ENCODE peak calls at places on chromosomes 13 and 19, in ten cellular contexts. One of them, this sample, is unnamed.

GRCh38 chr19:45881909-45882528 is 3.9 kb downstream of the IRF2BP1 start:
- DNase-seq in astrocyte of the cerebellum: no peak
- DNase-seq in sigmoid colon: no peak
- DNase-seq in ovary: no peak
- DNase-seq in OCI-LY7: peak
- DNase-seq in thoracic aorta: no peak
- DNase-seq in GM13976: no peak
- DNase-seq in osteocyte: no peak
- DNase-seq in tibial artery: no peak
- DNase-seq in GM06990: no peak
- DNase-seq in this sample: no peak

GRCh38 chr19:37977992-37978391 is 71.0 kb downstream of the SIPA1L3 start:
- DNase-seq in sigmoid colon: no peak
- DNase-seq in osteocyte: no peak
- DNase-seq in tibial artery: peak
- DNase-seq in astrocyte of the cerebellum: peak
- DNase-seq in OCI-LY7: peak
- DNase-seq in thoracic aorta: no peak
- DNase-seq in ovary: no peak
- DNase-seq in GM13976: no peak
- DNase-seq in GM06990: no peak
- DNase-seq in this sample: no peak

GRCh38 chr19:35216026-35216832 is 12.3 kb downstream of the FAM187B start:
- DNase-seq in tibial artery: no peak
- DNase-seq in ovary: no peak
- DNase-seq in thoracic aorta: no peak
- DNase-seq in GM13976: no peak
- DNase-seq in sigmoid colon: no peak
- DNase-seq in GM06990: no peak
- DNase-seq in osteocyte: no peak
- DNase-seq in astrocyte of the cerebellum: no peak
- DNase-seq in OCI-LY7: peak
- DNase-seq in this sample: no peak

GRCh38 chr13:94711561-94712286 is 621 bp downstream of the SOX21 start:
- DNase-seq in osteocyte: peak
- DNase-seq in GM06990: no peak
- DNase-seq in ovary: no peak
- DNase-seq in thoracic aorta: no peak
- DNase-seq in tibial artery: peak
- DNase-seq in OCI-LY7: no peak
- DNase-seq in GM13976: peak
- DNase-seq in astrocyte of the cerebellum: no peak
- DNase-seq in sigmoid colon: peak
- DNase-seq in this sample: no peak

GRCh38 chr19:33234736-33235135 is 9.1 kb upstream of the SLC7A10 start:
- DNase-seq in OCI-LY7: no peak
- DNase-seq in osteocyte: no peak
- DNase-seq in thoracic aorta: no peak
- DNase-seq in GM13976: no peak
- DNase-seq in GM06990: no peak
- DNase-seq in tibial artery: no peak
- DNase-seq in ovary: no peak
- DNase-seq in sigmoid colon: no peak
- DNase-seq in astrocyte of the cerebellum: no peak
- DNase-seq in this sample: no peak

GRCh38 chr13:32824671-32825070 is 191.6 kb upstream of the KL start:
- DNase-seq in osteocyte: no peak
- DNase-seq in astrocyte of the cerebellum: peak
- DNase-seq in GM13976: no peak
- DNase-seq in OCI-LY7: no peak
- DNase-seq in ovary: no peak
- DNase-seq in sigmoid colon: peak
- DNase-seq in thoracic aorta: no peak
- DNase-seq in tibial artery: no peak
- DNase-seq in GM06990: no peak
- DNase-seq in this sample: no peak

GRCh38 chr19:35729763-35730162 is 12.0 kb downstream of the KMT2B start:
- DNase-seq in sigmoid colon: peak
- DNase-seq in ovary: peak
- DNase-seq in GM13976: no peak
- DNase-seq in GM06990: no peak
- DNase-seq in thoracic aorta: no peak
- DNase-seq in osteocyte: no peak
- DNase-seq in OCI-LY7: no peak
- DNase-seq in tibial artery: no peak
- DNase-seq in astrocyte of the cerebellum: no peak
- DNase-seq in this sample: no peak

GRCh38 chr19:57688011-57688763 is 6.4 kb downstream of the ZNF551 start:
- DNase-seq in OCI-LY7: no peak
- DNase-seq in ovary: no peak
- DNase-seq in GM13976: no peak
- DNase-seq in GM06990: no peak
- DNase-seq in thoracic aorta: no peak
- DNase-seq in astrocyte of the cerebellum: no peak
- DNase-seq in osteocyte: no peak
- DNase-seq in sigmoid colon: peak
- DNase-seq in tibial artery: no peak
- DNase-seq in this sample: no peak

DNA sequence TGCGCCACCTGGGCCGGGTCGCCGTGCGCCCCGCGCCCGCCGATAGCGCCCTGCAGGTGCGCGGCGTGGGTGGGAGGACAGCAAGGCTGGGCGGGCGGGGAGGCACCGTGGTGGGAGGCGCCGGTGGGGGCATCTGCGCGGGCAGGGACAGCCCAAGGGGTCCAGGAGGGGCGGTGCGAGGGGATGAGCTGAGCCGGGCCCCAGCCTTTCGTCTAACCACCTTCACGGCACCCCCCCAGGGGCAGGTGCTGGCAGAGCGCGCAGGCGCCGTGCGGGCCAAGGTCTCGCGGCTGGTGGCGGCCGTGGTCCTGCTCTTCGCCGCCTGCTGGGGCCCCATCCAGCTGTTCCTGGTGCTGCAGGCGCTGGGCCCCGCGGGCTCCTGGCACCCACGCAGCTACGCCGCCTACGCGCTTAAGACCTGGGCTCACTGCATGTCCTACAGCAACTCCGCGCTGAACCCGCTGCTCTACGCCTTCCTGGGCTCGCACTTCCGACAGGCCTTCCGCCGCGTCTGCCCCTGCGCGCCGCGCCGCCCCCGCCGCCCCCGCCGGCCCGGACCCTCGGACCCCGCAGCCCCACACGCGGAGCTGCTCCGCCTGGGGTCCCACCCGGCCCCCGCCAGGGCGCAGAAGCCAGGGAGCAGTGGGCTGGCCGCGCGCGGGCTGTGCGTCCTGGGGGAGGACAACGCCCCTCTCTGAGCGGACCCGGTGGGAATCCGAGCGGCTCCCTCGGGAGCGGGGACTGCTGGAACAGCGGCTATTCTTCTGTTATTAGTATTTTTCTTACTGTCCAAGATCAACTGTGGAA is 3.1 kb downstream of the KISS1R start:
- DNase-seq in OCI-LY7: no peak
- DNase-seq in osteocyte: no peak
- DNase-seq in thoracic aorta: no peak
- DNase-seq in astrocyte of the cerebellum: no peak
- DNase-seq in ovary: peak
- DNase-seq in tibial artery: no peak
- DNase-seq in GM13976: peak
- DNase-seq in GM06990: peak
- DNase-seq in sigmoid colon: no peak
- DNase-seq in this sample: no peak
- TF ChIP-seq CTCF in OCI-LY7: no peak
- TF ChIP-seq CTCF in osteocyte: no peak
- TF ChIP-seq CTCF in thoracic aorta: no peak
- TF ChIP-seq CTCF in astrocyte of the cerebellum: no peak
- TF ChIP-seq CTCF in ovary: no peak
- TF ChIP-seq CTCF in tibial artery: no peak
- TF ChIP-seq CTCF in GM13976: no peak
- TF ChIP-seq CTCF in GM06990: no peak
- TF ChIP-seq CTCF in sigmoid colon: no peak
- TF ChIP-seq CTCF in this sample: no peak

GRCh38 chr19:8333771-8334457 is 9.1 kb downstream of the KANK3 start:
- DNase-seq in OCI-LY7: no peak
- DNase-seq in sigmoid colon: no peak
- DNase-seq in ovary: no peak
- DNase-seq in astrocyte of the cerebellum: no peak
- DNase-seq in thoracic aorta: no peak
- DNase-seq in GM06990: no peak
- DNase-seq in tibial artery: no peak
- DNase-seq in GM13976: peak
- DNase-seq in osteocyte: no peak
- DNase-seq in this sample: no peak

GRCh38 chr19:8336665-8337064 is 6.4 kb downstream of the KANK3 start:
- DNase-seq in osteocyte: no peak
- DNase-seq in tibial artery: no peak
- DNase-seq in sigmoid colon: no peak
- DNase-seq in astrocyte of the cerebellum: no peak
- DNase-seq in GM13976: no peak
- DNase-seq in GM06990: no peak
- DNase-seq in ovary: no peak
- DNase-seq in OCI-LY7: no peak
- DNase-seq in thoracic aorta: no peak
- DNase-seq in this sample: no peak

GRCh38 chr19:8336072-8336569 is 6.9 kb downstream of the KANK3 start:
- DNase-seq in astrocyte of the cerebellum: no peak
- DNase-seq in thoracic aorta: no peak
- DNase-seq in ovary: no peak
- DNase-seq in GM13976: no peak
- DNase-seq in GM06990: no peak
- DNase-seq in osteocyte: no peak
- DNase-seq in OCI-LY7: no peak
- DNase-seq in tibial artery: no peak
- DNase-seq in sigmoid colon: no peak
- DNase-seq in this sample: no peak

GRCh38 chr19:8334458-8335342 is 8.4 kb downstream of the KANK3 start:
- DNase-seq in GM13976: peak
- DNase-seq in tibial artery: no peak
- DNase-seq in thoracic aorta: no peak
- DNase-seq in OCI-LY7: no peak
- DNase-seq in ovary: peak
- DNase-seq in GM06990: peak
- DNase-seq in sigmoid colon: no peak
- DNase-seq in astrocyte of the cerebellum: no peak
- DNase-seq in osteocyte: no peak
- DNase-seq in this sample: no peak

GRCh38 chr19:8335343-8336071 is 7.6 kb downstream of the KANK3 start:
- DNase-seq in tibial artery: no peak
- DNase-seq in GM13976: no peak
- DNase-seq in GM06990: peak
- DNase-seq in ovary: no peak
- DNase-seq in OCI-LY7: no peak
- DNase-seq in sigmoid colon: no peak
- DNase-seq in thoracic aorta: no peak
- DNase-seq in astrocyte of the cerebellum: no peak
- DNase-seq in osteocyte: no peak
- DNase-seq in this sample: no peak
- TF ChIP-seq CTCF in tibial artery: no peak
- TF ChIP-seq CTCF in GM13976: no peak
- TF ChIP-seq CTCF in GM06990: peak
- TF ChIP-seq CTCF in ovary: no peak
- TF ChIP-seq CTCF in OCI-LY7: no peak
- TF ChIP-seq CTCF in sigmoid colon: no peak
- TF ChIP-seq CTCF in thoracic aorta: no peak
- TF ChIP-seq CTCF in astrocyte of the cerebellum: peak
- TF ChIP-seq CTCF in osteocyte: peak
- TF ChIP-seq CTCF in this sample: no peak

GRCh38 chr19:5269279-5269678 is 71.3 kb downstream of the PTPRS start:
- DNase-seq in tibial artery: no peak
- DNase-seq in astrocyte of the cerebellum: no peak
- DNase-seq in GM06990: no peak
- DNase-seq in thoracic aorta: no peak
- DNase-seq in OCI-LY7: no peak
- DNase-seq in ovary: no peak
- DNase-seq in GM13976: no peak
- DNase-seq in sigmoid colon: no peak
- DNase-seq in osteocyte: no peak
- DNase-seq in this sample: no peak

GRCh38 chr19:5269926-5270325 is 70.7 kb downstream of the PTPRS start:
- DNase-seq in astrocyte of the cerebellum: no peak
- DNase-seq in GM13976: no peak
- DNase-seq in osteocyte: no peak
- DNase-seq in ovary: no peak
- DNase-seq in OCI-LY7: no peak
- DNase-seq in tibial artery: no peak
- DNase-seq in sigmoid colon: no peak
- DNase-seq in GM06990: no peak
- DNase-seq in thoracic aorta: no peak
- DNase-seq in this sample: no peak

GRCh38 chr19:5268801-5269200 is 71.8 kb downstream of the PTPRS start:
- DNase-seq in GM13976: no peak
- DNase-seq in OCI-LY7: no peak
- DNase-seq in thoracic aorta: no peak
- DNase-seq in tibial artery: no peak
- DNase-seq in astrocyte of the cerebellum: no peak
- DNase-seq in ovary: no peak
- DNase-seq in GM06990: no peak
- DNase-seq in osteocyte: no peak
- DNase-seq in sigmoid colon: no peak
- DNase-seq in this sample: no peak

GRCh38 chr19:5273782-5274181 is 66.8 kb downstream of the PTPRS start:
- DNase-seq in GM13976: no peak
- DNase-seq in ovary: no peak
- DNase-seq in thoracic aorta: no peak
- DNase-seq in tibial artery: no peak
- DNase-seq in sigmoid colon: no peak
- DNase-seq in OCI-LY7: no peak
- DNase-seq in astrocyte of the cerebellum: no peak
- DNase-seq in osteocyte: no peak
- DNase-seq in GM06990: no peak
- DNase-seq in this sample: no peak

GRCh38 chr19:5271145-5271544 is 69.5 kb downstream of the PTPRS start:
- DNase-seq in OCI-LY7: no peak
- DNase-seq in thoracic aorta: no peak
- DNase-seq in GM06990: no peak
- DNase-seq in ovary: no peak
- DNase-seq in astrocyte of the cerebellum: no peak
- DNase-seq in GM13976: peak
- DNase-seq in tibial artery: no peak
- DNase-seq in osteocyte: no peak
- DNase-seq in sigmoid colon: no peak
- DNase-seq in this sample: no peak
- TF ChIP-seq CTCF in OCI-LY7: peak
- TF ChIP-seq CTCF in thoracic aorta: peak
- TF ChIP-seq CTCF in GM06990: peak
- TF ChIP-seq CTCF in ovary: no peak
- TF ChIP-seq CTCF in astrocyte of the cerebellum: no peak
- TF ChIP-seq CTCF in GM13976: no peak
- TF ChIP-seq CTCF in tibial artery: no peak
- TF ChIP-seq CTCF in osteocyte: peak
- TF ChIP-seq CTCF in sigmoid colon: no peak
- TF ChIP-seq CTCF in this sample: no peak

DNA sequence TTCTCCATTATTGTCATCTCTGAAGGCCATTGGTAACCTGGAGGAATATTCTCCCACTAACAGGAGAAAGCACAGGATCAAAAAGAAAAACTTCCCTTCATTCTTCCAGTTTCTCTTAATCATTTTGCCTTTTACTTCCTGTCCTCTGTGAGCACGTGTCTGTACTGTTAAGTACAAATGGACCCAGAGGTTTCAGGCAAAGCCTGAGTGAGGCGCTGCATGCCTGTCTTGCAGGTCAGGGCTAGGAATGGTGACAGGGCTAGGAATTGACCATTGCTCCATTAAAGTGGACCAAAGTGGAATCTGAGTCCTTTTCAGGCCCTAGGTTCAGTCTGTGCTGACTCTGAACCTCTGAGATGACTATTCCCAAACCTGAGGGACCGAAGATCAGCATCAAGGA is 326.7 kb downstream of the SHISA2 start:
- DNase-seq in OCI-LY7: no peak
- DNase-seq in ovary: no peak
- DNase-seq in GM06990: no peak
- DNase-seq in osteocyte: no peak
- DNase-seq in astrocyte of the cerebellum: no peak
- DNase-seq in GM13976: no peak
- DNase-seq in tibial artery: no peak
- DNase-seq in sigmoid colon: no peak
- DNase-seq in thoracic aorta: no peak
- DNase-seq in this sample: no peak
- TF ChIP-seq CTCF in OCI-LY7: peak
- TF ChIP-seq CTCF in ovary: no peak
- TF ChIP-seq CTCF in GM06990: no peak
- TF ChIP-seq CTCF in osteocyte: no peak
- TF ChIP-seq CTCF in astrocyte of the cerebellum: no peak
- TF ChIP-seq CTCF in GM13976: no peak
- TF ChIP-seq CTCF in tibial artery: no peak
- TF ChIP-seq CTCF in sigmoid colon: no peak
- TF ChIP-seq CTCF in thoracic aorta: no peak
- TF ChIP-seq CTCF in this sample: no peak